ENCODE peak calls at places on chromosomes 13 and 19, in six cellular contexts. L is endodermal cell, O is PC-3, J is astrocyte of the spinal cord, B is heart right ventricle, N is BJ. W is an unnamed sample.

GRCh38 chr19:6754653-6755463 is 12.4 kb downstream of the SH2D3A start:
- DNase-seq in J (no peak), N (no peak), O (no peak), B (no peak), L (no peak), W (no peak)

GRCh38 chr13:86792153-86792651 is 879.0 kb upstream of the SLITRK5 start:
- DNase-seq in J (no peak), N (no peak), L (no peak), B (no peak), O (no peak), W (no peak)

GRCh38 chr19:7799640-7800355 is 30.2 kb upstream of the EVI5L start:
- DNase-seq in N (no peak), L (peak), B (peak), J (peak), O (peak), W (peak)

GRCh38 chr13:37715606-37716015 is 117.0 kb upstream of the POSTN start:
- DNase-seq in B (no peak), O (peak), N (no peak), L (no peak), J (peak), W (no peak)

GRCh38 chr19:28874742-28875141 is 338.2 kb downstream of the UQCRFS1 start:
- DNase-seq in N (no peak), B (no peak), L (no peak), J (no peak), O (no peak), W (no peak)

GRCh38 chr19:19338082-19338481 is 17.5 kb downstream of the MAU2 start:
- DNase-seq in L (no peak), B (no peak), J (peak), N (no peak), O (peak), W (no peak)

GRCh38 chr13:91185294-91185863 is 162.1 kb upstream of the MIR17HG start:
- DNase-seq in L (no peak), O (peak), B (no peak), N (no peak), J (peak), W (no peak)

GRCh38 chr13:76885203-76886004 is 801 bp downstream of the KCTD12 start:
- DNase-seq in L (peak), J (peak), B (peak), N (no peak), O (peak), W (peak)

GRCh38 chr13:43408274-43408673 is 378.5 kb downstream of the ENOX1 start:
- DNase-seq in B (no peak), N (no peak), O (no peak), L (no peak), J (no peak), W (no peak)

GRCh38 chr13:93249918-93250306 is 23.3 kb downstream of the GPC6 start:
- DNase-seq in J (no peak), L (no peak), O (no peak), N (no peak), B (no peak), W (no peak)

GRCh38 chr19:6412111-6412999 is 12.3 kb downstream of the KHSRP start:
- DNase-seq in N (no peak), J (no peak), B (no peak), O (peak), L (peak), W (no peak)

GRCh38 chr19:12873891-12874745 is 7.1 kb downstream of the DNASE2 start:
- DNase-seq in B (no peak), J (no peak), O (no peak), L (no peak), N (no peak), W (no peak)

GRCh38 chr13:39159393-39159792 is 121.1 kb downstream of the NHLRC3 start:
- DNase-seq in B (no peak), O (no peak), L (no peak), N (no peak), J (no peak), W (no peak)

GRCh38 chr19:18743281-18743825 is 47.8 kb downstream of the COMP start:
- DNase-seq in B (peak), O (no peak), J (peak), L (peak), N (no peak), W (no peak)

GRCh38 chr19:34253711-34254551 is 423 bp upstream of the GARRE1 start:
- DNase-seq in B (peak), L (peak), O (peak), N (no peak), J (peak), W (peak)

GRCh38 chr13:42549555-42549941 is 24.4 kb upstream of the TNFSF11 start:
- DNase-seq in B (no peak), N (no peak), L (no peak), O (no peak), J (no peak), W (no peak)

GRCh38 chr13:41040584-41041334 is 20.6 kb upstream of the WBP4 start:
- DNase-seq in L (no peak), J (no peak), O (no peak), N (no peak), B (no peak), W (no peak)

GRCh38 chr19:858868-859843 is at the start of gene CFD:
- DNase-seq in N (no peak), L (no peak), B (peak), O (no peak), J (no peak), W (no peak)

GRCh38 chr19:19096641-19097627 is 33.1 kb downstream of the SLC25A42 start:
- DNase-seq in B (no peak), L (no peak), J (no peak), N (no peak), O (no peak), W (no peak)

GRCh38 chr19:30214651-30215051 is 157.5 kb upstream of the ZNF536 start:
- DNase-seq in N (no peak), J (no peak), B (no peak), L (peak), O (peak), W (no peak)

GRCh38 chr13:23928985-23929384 is 31.7 kb upstream of the C1QTNF9B start:
- DNase-seq in B (no peak), N (peak), J (peak), L (no peak), O (peak), W (no peak)

GRCh38 chr19:11736696-11737095 is 2.0 kb downstream of the ZNF823 start:
- DNase-seq in B (peak), L (no peak), J (peak), N (peak), O (peak), W (no peak)

GRCh38 chr13:35332134-35332533 is 144.4 kb downstream of the MAB21L1 start:
- DNase-seq in J (no peak), B (no peak), L (no peak), O (no peak), N (no peak), W (no peak)

GRCh38 chr13:99362362-99362761 is 55.2 kb upstream of the GPR183 start:
- DNase-seq in B (no peak), J (no peak), N (no peak), O (no peak), L (no peak), W (no peak)

GRCh38 chr13:19172007-19172646 is 9.5 kb downstream of the TUBA3C start:
- DNase-seq in J (no peak), N (no peak), L (no peak), O (no peak), B (no peak), W (no peak)

GRCh38 chr13:33787051-33787591 is 30.8 kb upstream of the RFC3 start:
- DNase-seq in J (peak), L (no peak), O (no peak), B (no peak), N (peak), W (no peak)

GRCh38 chr19:8311461-8312260 is 3.5 kb upstream of the CD320 start:
- DNase-seq in O (peak), N (no peak), L (no peak), B (peak), J (no peak), W (no peak)

GRCh38 chr19:33862991-33863390 is 66.3 kb downstream of the KCTD15 start:
- DNase-seq in N (no peak), L (no peak), O (no peak), B (peak), J (no peak), W (no peak)

GRCh38 chr13:80903911-80904310 is 563.0 kb upstream of the SPRY2 start:
- DNase-seq in O (no peak), J (no peak), N (no peak), L (no peak), B (no peak), W (no peak)

GRCh38 chr13:76720827-76721226 is 165.4 kb downstream of the KCTD12 start:
- DNase-seq in N (no peak), J (no peak), B (no peak), O (no peak), L (no peak), W (no peak)

GRCh38 chr19:18292810-18293641 is 11.6 kb upstream of the JUND start:
- DNase-seq in J (peak), N (no peak), L (peak), O (peak), B (peak), W (peak)

GRCh38 chr13:104024416-104025170 is 958.4 kb upstream of the SLC10A2 start:
- DNase-seq in O (no peak), L (no peak), B (no peak), J (peak), N (no peak), W (no peak)

GRCh38 chr19:29255006-29255405 is 42.1 kb upstream of the UQCRFS1 start:
- DNase-seq in N (no peak), J (no peak), B (no peak), O (no peak), L (no peak), W (no peak)

GRCh38 chr13:30307966-30308290 is 577 bp upstream of the KATNAL1 start:
- DNase-seq in O (no peak), B (no peak), L (no peak), J (no peak), N (no peak), W (no peak)

GRCh38 chr13:107864543-107865460 is 350.5 kb downstream of the LIG4 start:
- DNase-seq in L (peak), B (no peak), O (peak), N (no peak), J (peak), W (no peak)

GRCh38 chr13:46126552-46127171 is 21.8 kb upstream of the CPB2 start:
- DNase-seq in J (peak), O (peak), B (peak), N (no peak), L (peak), W (no peak)

GRCh38 chr13:99041788-99042187 is 63.9 kb upstream of the DOCK9 start:
- DNase-seq in L (no peak), N (no peak), J (no peak), B (no peak), O (no peak), W (no peak)

GRCh38 chr19:41687419-41687818 is 651 bp downstream of the CEACAM7 start:
- DNase-seq in J (no peak), O (no peak), B (no peak), L (no peak), N (no peak), W (no peak)

GRCh38 chr19:40110570-40110969 is 19.8 kb upstream of the ZNF780A start:
- DNase-seq in N (no peak), L (no peak), B (no peak), J (no peak), O (no peak), W (no peak)

GRCh38 chr19:19820774-19821315 is 705 bp downstream of the ZNF506 start:
- DNase-seq in O (no peak), J (no peak), L (peak), B (no peak), N (no peak), W (no peak)

GRCh38 chr13:112062619-112063308 is 4.2 kb upstream of the SOX1 start:
- DNase-seq in B (no peak), L (peak), N (no peak), J (no peak), O (no peak), W (no peak)
- TF ChIP-seq CTCF in B (peak), L (peak), N (no peak), J (peak), O (no peak), W (no peak)

GRCh38 chr13:60990032-60990733 is 425.5 kb downstream of the PCDH20 start:
- DNase-seq in J (no peak), B (no peak), O (peak), N (no peak), L (peak), W (no peak)
- TF ChIP-seq CTCF in J (no peak), B (no peak), O (peak), N (no peak), L (peak), W (no peak)

GRCh38 chr19:4140237-4140711 is 13.2 kb upstream of the CREB3L3 start:
- DNase-seq in L (peak), N (no peak), O (peak), J (peak), B (no peak), W (no peak)
- TF ChIP-seq CTCF in L (peak), N (peak), O (peak), J (peak), B (peak), W (no peak)

DNA sequence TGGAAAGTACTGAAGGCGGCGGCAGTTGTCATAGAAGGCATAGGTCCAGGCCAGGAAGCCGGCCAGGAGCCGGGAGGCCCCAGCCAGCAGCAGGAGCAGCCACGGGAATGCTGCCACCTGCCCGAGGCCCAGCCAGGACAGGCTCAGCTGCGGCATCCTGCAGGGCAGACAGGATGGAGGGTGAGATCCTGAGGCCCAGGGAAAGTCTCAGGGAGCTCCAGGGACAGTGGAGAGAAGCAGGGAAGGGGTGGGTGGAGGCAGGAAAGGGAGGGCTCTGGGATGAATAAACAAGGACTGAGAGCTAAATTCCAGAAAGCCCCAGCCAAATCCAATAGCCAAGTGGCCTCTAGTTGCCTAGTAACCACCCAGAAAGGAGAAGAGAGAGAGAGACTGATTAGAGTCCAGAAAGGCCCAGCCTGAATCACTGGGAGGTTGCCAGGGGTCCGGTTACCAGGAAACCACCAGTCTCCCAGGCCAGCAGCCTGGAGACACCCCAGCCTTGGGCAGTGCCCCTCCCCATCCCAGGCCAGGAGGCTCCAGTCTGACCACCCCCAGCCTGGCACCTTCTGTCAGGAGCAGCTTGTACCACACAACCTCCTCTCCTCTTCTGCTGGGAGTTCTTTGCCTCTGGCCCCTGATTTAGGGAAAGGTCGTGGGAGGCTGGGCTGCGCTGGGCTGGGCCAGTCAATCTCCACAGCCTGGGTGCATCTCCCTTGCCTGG is 7.5 kb upstream of the OR10H5 start:
- DNase-seq in J (no peak), L (no peak), N (no peak), O (peak), B (peak), W (no peak)
- TF ChIP-seq CTCF in J (no peak), L (no peak), N (no peak), O (no peak), B (no peak), W (no peak)

DNA sequence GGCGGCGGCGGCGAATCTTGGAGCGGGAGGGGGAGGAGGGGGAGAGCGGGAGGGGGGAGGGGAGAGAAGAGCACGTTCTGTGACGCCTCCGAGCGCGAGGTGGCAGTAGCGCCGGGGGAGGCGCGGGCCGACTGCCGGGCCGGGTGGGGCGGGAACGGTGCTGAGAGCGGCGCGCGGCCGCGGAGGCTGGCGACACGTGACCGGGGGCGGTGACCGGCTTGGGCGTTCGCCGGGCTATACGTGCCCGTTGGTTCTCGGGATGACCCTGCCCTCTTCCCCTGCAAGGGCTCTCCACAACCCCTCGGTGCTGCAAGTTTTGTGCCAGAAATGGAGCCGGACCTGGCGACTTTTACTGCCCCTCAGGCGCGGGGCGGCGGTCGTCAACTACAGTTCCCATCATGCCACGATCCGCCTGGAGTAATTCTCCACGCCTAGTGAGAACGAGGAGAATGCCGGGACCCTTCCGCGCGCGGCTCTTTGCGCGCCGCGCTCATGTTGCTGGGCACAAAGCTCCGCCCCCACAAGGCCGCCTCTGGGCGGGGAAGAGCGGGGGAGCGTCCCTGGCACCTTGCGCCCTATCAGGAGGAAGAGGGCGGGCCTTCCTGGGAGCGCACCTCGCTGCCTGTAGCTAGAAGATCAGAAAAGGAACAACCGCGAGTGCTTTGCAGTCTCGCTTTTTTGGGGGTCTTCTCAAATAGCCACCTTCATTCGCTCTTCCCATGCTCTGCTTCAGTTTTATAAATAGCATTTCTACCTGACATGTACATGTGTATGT is at the start of gene KPNA3:
- DNase-seq in L (peak), B (peak), J (peak), O (peak), N (peak), W (peak)
- TF ChIP-seq CTCF in L (peak), B (peak), J (no peak), O (no peak), N (no peak), W (no peak)

GRCh38 chr13:97222934-97223710 is 989 bp downstream of the MBNL2 start:
- DNase-seq in N (no peak), L (no peak), O (peak), B (no peak), J (no peak), W (no peak)

GRCh38 chr13:97225533-97225932 is 3.4 kb downstream of the MBNL2 start:
- DNase-seq in J (no peak), B (no peak), O (no peak), N (no peak), L (no peak), W (no peak)

GRCh38 chr13:97224544-97225324 is 2.6 kb downstream of the MBNL2 start:
- DNase-seq in J (peak), B (no peak), L (no peak), N (no peak), O (peak), W (no peak)

GRCh38 chr13:97221989-97222700 is at the start of gene MBNL2:
- DNase-seq in O (peak), J (peak), N (peak), L (peak), B (peak), W (peak)

DNA sequence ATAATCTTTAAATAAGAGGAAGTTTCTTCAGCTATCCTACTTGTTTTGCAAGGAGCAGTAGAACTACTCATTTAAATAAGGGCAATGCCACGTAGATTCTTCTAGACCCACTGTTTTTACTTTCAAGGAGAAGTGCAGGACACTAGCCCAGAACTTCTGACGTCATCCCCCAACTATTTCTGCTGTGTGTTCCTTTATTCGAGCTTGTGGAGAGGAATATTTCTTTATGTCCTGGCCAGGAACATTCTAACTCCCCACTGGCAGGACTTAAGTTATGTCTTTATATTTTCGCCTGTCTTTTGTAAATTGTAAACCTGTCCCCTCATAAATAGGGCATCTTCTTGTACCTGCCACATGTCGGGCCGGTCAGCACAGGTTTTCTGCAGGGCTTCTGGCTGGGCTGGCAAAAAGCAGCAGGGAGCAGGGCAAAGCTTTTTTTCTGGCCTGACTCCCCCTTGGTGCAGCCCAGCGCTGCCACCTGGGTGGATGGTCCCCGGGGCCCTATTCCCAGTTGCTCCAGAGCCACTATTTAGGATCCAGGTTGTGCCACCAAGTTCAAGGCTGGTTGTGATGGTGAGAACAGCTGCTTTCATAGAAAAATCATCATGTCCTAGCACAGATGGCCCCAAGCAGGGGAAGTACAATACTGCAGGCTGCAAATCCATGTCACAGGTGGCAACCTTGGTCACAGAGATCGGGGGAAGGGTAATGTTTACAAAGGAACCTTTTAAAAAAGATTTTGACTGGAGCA is 1.8 kb downstream of the MBNL2 start:
- DNase-seq in B (peak), O (peak), N (peak), J (peak), L (peak), W (no peak)
- TF ChIP-seq CTCF in B (peak), O (no peak), N (no peak), J (no peak), L (no peak), W (no peak)

DNA sequence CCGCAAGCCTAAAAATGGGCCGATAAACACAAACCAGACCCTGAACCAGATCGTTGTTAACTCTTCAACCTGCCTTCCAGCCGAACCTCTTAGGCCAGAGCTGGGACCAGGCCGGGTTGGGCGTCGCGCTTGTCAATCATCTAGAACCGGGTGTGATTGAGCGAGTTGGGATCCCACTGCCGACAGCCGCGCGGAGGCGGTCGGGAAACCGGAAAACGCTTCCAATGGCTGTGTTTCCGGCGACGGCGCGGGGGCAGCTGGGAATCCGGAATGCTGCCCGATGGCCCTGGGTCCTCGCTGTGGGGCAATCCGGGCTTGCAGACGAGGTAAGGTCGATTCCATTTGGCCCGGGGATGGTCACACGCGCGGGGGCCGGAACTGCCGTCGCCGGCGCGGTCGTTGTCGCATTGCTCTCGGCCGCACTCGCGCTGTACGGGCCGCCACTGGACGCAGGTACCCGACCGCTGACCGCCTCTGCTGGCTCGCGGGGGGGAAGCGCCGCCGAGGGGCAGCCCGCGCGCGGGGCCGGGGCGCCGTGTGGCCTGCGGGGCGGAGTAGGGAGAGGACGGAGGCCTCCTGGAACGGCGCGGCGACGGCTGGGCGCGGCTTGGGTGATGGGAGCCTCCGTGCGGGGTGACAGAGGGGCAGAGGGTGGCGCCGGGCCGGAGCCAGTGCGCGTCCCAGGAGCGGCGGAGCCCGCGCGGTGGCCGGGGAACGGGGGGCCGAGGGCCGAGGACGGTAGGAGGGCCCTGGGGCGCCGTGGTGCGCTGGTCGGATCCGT is at the start of gene NAXD:
- DNase-seq in O (peak), J (peak), N (peak), B (peak), L (peak), W (peak)
- TF ChIP-seq CTCF in O (no peak), J (no peak), N (no peak), B (no peak), L (no peak), W (no peak)

W was measured in omental fat pad.